ENCODE peak calls at places on chromosomes 3 and 15, in four cellular contexts. Q is HL-60, U is K562, E is GM12878. M is an unnamed sample.

GRCh38 chr3:144865886-144866285 is 894.3 kb downstream of the DIPK2A start:
- DNase-seq in U (no peak), Q (no peak), E (no peak), M (no peak)

GRCh38 chr3:144369151-144369879 is 397.7 kb downstream of the DIPK2A start:
- DNase-seq in U (no peak), E (no peak), Q (no peak), M (no peak)

GRCh38 chr3:5219216-5219615 is 31.7 kb downstream of the EDEM1 start:
- DNase-seq in Q (no peak), E (no peak), U (no peak), M (no peak)

GRCh38 chr3:122271246-122271898 is 53.7 kb upstream of the CSTA start:
- DNase-seq in Q (no peak), U (no peak), E (no peak), M (no peak)

GRCh38 chr15:62165793-62166380 is 802 bp upstream of the C2CD4B start:
- DNase-seq in Q (no peak), U (no peak), E (no peak), M (no peak)

GRCh38 chr15:82300883-82301282 is 38.3 kb downstream of the SAXO2 start:
- DNase-seq in U (no peak), Q (no peak), E (no peak), M (no peak)

GRCh38 chr3:154931484-154931883 is 148.6 kb upstream of the MME start:
- DNase-seq in Q (no peak), U (no peak), E (no peak), M (no peak)

GRCh38 chr3:114363554-114364202 is 69.8 kb downstream of the TIGIT start:
- DNase-seq in U (no peak), E (no peak), Q (no peak), M (no peak)

GRCh38 chr3:41708176-41708575 is 253.7 kb downstream of the ULK4 start:
- DNase-seq in Q (no peak), U (no peak), E (no peak), M (no peak)

GRCh38 chr15:89377842-89378698 is 43.4 kb upstream of the POLG start:
- DNase-seq in Q (no peak), U (no peak), E (no peak), M (no peak)

GRCh38 chr3:48950051-48950450 is 31.4 kb downstream of the ARIH2 start:
- DNase-seq in U (no peak), Q (no peak), E (no peak), M (no peak)

GRCh38 chr3:128488636-128488994 is 4.4 kb downstream of the GATA2 start:
- DNase-seq in E (no peak), Q (no peak), U (peak; percentile 68), M (no peak)

GRCh38 chr15:95988574-95988887 is 342.0 kb upstream of the NR2F2 start:
- DNase-seq in U (peak; percentile 8), Q (peak; percentile 28), E (no peak), M (no peak)

GRCh38 chr15:76328962-76329361 is 7.6 kb upstream of the ISL2 start:
- DNase-seq in U (no peak), E (no peak), Q (no peak), M (no peak)

GRCh38 chr15:69016021-69016595 is 1.6 kb downstream of the NOX5 start:
- DNase-seq in E (no peak), Q (no peak), U (no peak), M (no peak)

GRCh38 chr3:24278526-24278925 is 216.1 kb downstream of the THRB start:
- DNase-seq in Q (no peak), U (no peak), E (no peak), M (no peak)

GRCh38 chr3:51717446-51717845 is 10.6 kb downstream of the GRM2 start:
- DNase-seq in U (no peak), Q (no peak), E (no peak), M (no peak)

GRCh38 chr15:29698030-29698701 is 124.1 kb downstream of the TJP1 start:
- DNase-seq in U (no peak), Q (no peak), E (no peak), M (no peak)

GRCh38 chr3:17088602-17089313 is 204.0 kb downstream of the PLCL2 start:
- DNase-seq in U (no peak), E (no peak), Q (no peak), M (no peak)

GRCh38 chr3:113537155-113537554 is 4.8 kb downstream of the SIDT1 start:
- DNase-seq in U (no peak), E (no peak), Q (no peak), M (no peak)

DNA sequence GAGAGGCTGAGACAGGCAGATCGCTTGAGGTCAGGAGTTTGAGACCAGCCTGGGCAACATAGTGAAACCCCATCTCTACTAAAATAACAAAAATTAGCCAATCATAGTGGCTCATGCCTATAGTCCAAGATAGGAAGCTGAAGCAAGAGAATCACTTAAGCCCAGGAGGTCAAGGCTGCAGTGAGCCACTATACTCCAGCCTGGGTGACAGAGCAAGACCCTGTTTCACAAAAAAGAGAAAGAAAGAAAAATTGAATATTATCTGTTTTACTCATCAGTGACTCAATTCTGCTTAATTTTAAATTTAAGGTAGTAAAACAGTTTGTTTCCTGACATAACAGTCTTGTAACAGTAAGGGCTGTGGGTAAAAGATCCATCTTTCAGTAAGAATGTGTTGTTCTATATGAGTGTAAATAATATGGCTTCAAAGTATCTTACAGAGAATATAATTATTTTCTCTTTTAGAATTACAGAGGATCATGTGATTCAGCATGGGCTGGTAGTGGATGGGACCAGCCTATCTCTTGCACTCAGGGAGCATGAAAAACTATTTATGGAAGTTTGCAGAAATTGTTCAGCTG is 85.8 kb downstream of the ATP11B start:
- DNase-seq in Q (no peak), U (no peak), E (no peak), M (no peak)
- TF ChIP-seq SPI1 in Q (no peak), U (no peak), E (no peak), M (no peak)

DNA sequence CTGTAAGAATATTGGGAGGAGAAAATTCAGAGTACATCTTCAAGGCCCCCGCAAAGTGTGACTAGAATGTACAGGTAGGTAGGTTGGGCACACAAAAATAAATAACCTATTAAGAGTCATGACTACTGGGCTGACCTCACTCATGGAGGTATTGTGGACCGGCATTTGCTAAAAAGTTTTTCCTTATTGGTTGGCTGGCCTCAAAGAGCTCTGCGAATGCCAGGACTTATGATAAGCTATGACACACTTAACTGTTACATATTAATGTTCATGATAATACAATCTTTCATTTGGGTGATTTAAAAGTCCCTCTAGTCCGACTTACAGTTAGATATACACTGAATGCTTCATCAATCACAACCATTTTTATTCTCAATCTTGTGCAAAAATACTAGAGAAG is 329.3 kb downstream of the FOXP1 start:
- DNase-seq in U (no peak), E (no peak), Q (no peak), M (no peak)
- TF ChIP-seq SPI1 in U (no peak), E (no peak), Q (no peak), M (no peak)

GRCh38 chr3:46931631-46932441 is 44.7 kb downstream of the CCDC12 start:
- DNase-seq in E (peak; percentile 57), Q (no peak), U (no peak), M (no peak)
- TF ChIP-seq SPI1 in E (no peak), Q (no peak), U (no peak), M (no peak)

GRCh38 chr15:74543043-74543422 is 2.0 kb downstream of the ARID3B start:
- DNase-seq in E (no peak), U (no peak), Q (no peak), M (no peak)

GRCh38 chr15:74540761-74541493 is at the start of gene ARID3B:
- DNase-seq in E (peak; percentile 93), Q (peak; percentile 98), U (peak; percentile 98), M (peak; percentile 76)

GRCh38 chr15:74541494-74542191 is 623 bp downstream of the ARID3B start:
- DNase-seq in E (peak; percentile 74), U (peak; percentile 85), Q (peak; percentile 67), M (peak; percentile 64)

GRCh38 chr15:74543583-74543982 is 2.6 kb downstream of the ARID3B start:
- DNase-seq in Q (no peak), U (peak; percentile 28), E (no peak), M (no peak)

GRCh38 chr15:74542192-74543042 is 1.4 kb downstream of the ARID3B start:
- DNase-seq in U (peak; percentile 55), E (no peak), Q (no peak), M (no peak)
- TF ChIP-seq SPI1 in U (peak; percentile 53), E (peak; percentile 33), Q (peak; percentile 61), M (peak; percentile 47)

DNA sequence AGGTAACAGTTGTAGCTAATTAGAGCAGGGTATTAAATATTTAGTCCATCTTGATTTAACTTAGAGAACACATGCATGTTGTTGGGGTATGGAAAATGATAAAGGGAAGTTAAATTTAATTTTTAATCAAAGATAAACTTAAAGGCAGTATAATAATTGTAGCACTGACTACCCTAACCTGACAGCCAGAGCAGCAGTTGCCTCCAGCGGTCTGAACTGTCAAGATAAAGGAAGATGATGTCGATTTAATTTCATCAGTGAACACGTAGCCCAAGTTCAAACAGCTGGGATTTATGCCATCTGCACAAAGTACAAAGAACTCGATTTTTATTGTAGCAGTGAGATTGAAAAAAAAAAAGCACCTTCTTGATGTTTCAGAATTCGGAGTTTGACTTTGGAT is 194.2 kb downstream of the LRTM1 start:
- DNase-seq in Q (no peak), U (no peak), E (no peak), M (no peak)
- TF ChIP-seq SPI1 in Q (no peak), U (no peak), E (no peak), M (no peak)

GRCh38 chr3:27532931-27533607 is 48.9 kb upstream of the SLC4A7 start:
- DNase-seq in Q (no peak), E (no peak), U (no peak), M (no peak)
- TF ChIP-seq SPI1 in Q (no peak), E (peak; percentile 62), U (no peak), M (peak; percentile 69)

GRCh38 chr3:47868306-47868705 is 65.4 kb downstream of the DHX30 start:
- DNase-seq in Q (no peak), U (no peak), E (no peak), M (no peak)
- TF ChIP-seq SPI1 in Q (no peak), U (no peak), E (no peak), M (no peak)

GRCh38 chr15:39801641-39802309 is 19.1 kb upstream of the FSIP1 start:
- DNase-seq in U (peak; percentile 57), Q (no peak), E (no peak), M (no peak)
- TF ChIP-seq SPI1 in U (peak; percentile 7), Q (no peak), E (peak; percentile 43), M (peak; percentile 40)

GRCh38 chr3:140974900-140975299 is 33.3 kb downstream of the SLC25A36 start:
- DNase-seq in U (peak; percentile 12), Q (no peak), E (no peak), M (no peak)

DNA sequence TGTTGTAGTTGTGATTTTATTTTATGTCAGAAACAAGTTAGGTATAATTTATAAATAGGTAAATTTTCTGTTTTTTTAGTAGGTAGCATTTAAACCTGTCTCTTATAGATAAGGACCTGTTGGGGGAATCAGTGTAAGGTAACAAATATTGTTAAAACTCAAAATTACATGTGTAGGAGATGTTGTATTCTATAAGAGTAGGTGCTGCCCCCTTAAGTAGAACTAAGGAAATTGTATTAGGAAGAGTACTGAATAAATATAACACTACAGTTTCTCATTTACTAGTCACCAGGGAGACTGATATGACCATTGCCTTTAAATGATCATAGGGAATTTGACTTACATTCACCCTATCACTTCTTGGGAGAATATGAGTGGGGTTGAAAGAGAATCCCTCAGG is 31.2 kb downstream of the SLC25A36 start:
- DNase-seq in Q (no peak), E (no peak), U (peak; percentile 11), M (no peak)
- TF ChIP-seq SPI1 in Q (no peak), E (no peak), U (no peak), M (no peak)